ENCODE peak calls at places on chromosomes 3 and 15, in five cellular contexts. R is GM13976; I is CD8-positive, alpha-beta T cell; B is GM10248; W is gastrocnemius medialis. Z is an unnamed sample.

GRCh38 chr3:174441588-174442316 is 417.4 kb upstream of the NAALADL2 start:
- DNase-seq in R (no peak), I (no peak), B (no peak), W (no peak), Z (peak)

GRCh38 chr3:39086066-39086657 is 21.3 kb downstream of the GORASP1 start:
- DNase-seq in R (peak), I (no peak), B (no peak), W (no peak), Z (no peak)

GRCh38 chr3:112446343-112446742 is 52.9 kb downstream of the BTLA start:
- DNase-seq in R (no peak), I (no peak), B (no peak), W (no peak), Z (peak)

GRCh38 chr3:139894638-139894989 is 40.4 kb upstream of the CLSTN2 start:
- DNase-seq in R (no peak), I (no peak), B (no peak), W (no peak), Z (no peak)

GRCh38 chr15:28107111-28107893 is 8.2 kb upstream of the OCA2 start:
- DNase-seq in R (no peak), I (no peak), B (no peak), W (no peak), Z (peak)

GRCh38 chr3:47265725-47266480 is 16.7 kb downstream of the KIF9 start:
- DNase-seq in R (no peak), I (no peak), B (no peak), W (no peak), Z (no peak)

GRCh38 chr3:4949659-4950058 is 29.6 kb upstream of the BHLHE40 start:
- DNase-seq in R (no peak), I (no peak), B (no peak), W (no peak), Z (peak)

GRCh38 chr3:142904639-142905441 is 16.0 kb upstream of the PCOLCE2 start:
- DNase-seq in R (peak), I (no peak), B (peak), W (no peak), Z (peak)

GRCh38 chr15:92687183-92687582 is 31.6 kb upstream of the FAM174B start:
- DNase-seq in R (no peak), I (no peak), B (no peak), W (no peak), Z (no peak)

GRCh38 chr3:16801223-16801622 is 83.5 kb upstream of the PLCL2 start:
- DNase-seq in R (no peak), I (no peak), B (no peak), W (no peak), Z (peak)

GRCh38 chr3:171506743-171507319 is 46.6 kb upstream of the TNIK start:
- DNase-seq in R (no peak), I (no peak), B (no peak), W (no peak), Z (peak)

GRCh38 chr15:79475312-79475711 is 43.2 kb downstream of the MINAR1 start:
- DNase-seq in R (no peak), I (no peak), B (no peak), W (no peak), Z (peak)

GRCh38 chr15:33994005-33994615 is 25.8 kb downstream of the CHRM5 start:
- DNase-seq in R (no peak), I (no peak), B (no peak), W (no peak), Z (peak)

GRCh38 chr15:41607033-41607432 is 48.0 kb downstream of the TYRO3 start:
- DNase-seq in R (no peak), I (no peak), B (no peak), W (no peak), Z (peak)

GRCh38 chr15:45372032-45372995 is 6.0 kb downstream of the GATM start:
- DNase-seq in R (no peak), I (no peak), B (no peak), W (no peak), Z (no peak)

GRCh38 chr3:14761121-14761672 is 57.6 kb upstream of the FGD5 start:
- DNase-seq in R (no peak), I (no peak), B (peak), W (no peak), Z (no peak)

GRCh38 chr15:69836526-69837230 is 261.0 kb downstream of the TLE3 start:
- DNase-seq in R (no peak), I (no peak), B (no peak), W (no peak), Z (no peak)

GRCh38 chr3:33060609-33061337 is 36.2 kb downstream of the GLB1 start:
- DNase-seq in R (no peak), I (no peak), B (no peak), W (no peak), Z (no peak)

GRCh38 chr3:17811633-17812032 is 69.2 kb upstream of the TBC1D5 start:
- DNase-seq in R (no peak), I (no peak), B (no peak), W (no peak), Z (no peak)

GRCh38 chr15:81516461-81516860 is 142.4 kb upstream of the TMC3 start:
- DNase-seq in R (no peak), I (no peak), B (no peak), W (no peak), Z (peak)

GRCh38 chr3:197183582-197183981 is 114.8 kb downstream of the DLG1 start:
- DNase-seq in R (no peak), I (no peak), B (no peak), W (no peak), Z (no peak)

GRCh38 chr3:3772920-3773319 is 26.3 kb upstream of the LRRN1 start:
- DNase-seq in R (no peak), I (no peak), B (no peak), W (no peak), Z (no peak)

GRCh38 chr3:106355873-106356272 is 487.1 kb upstream of the CBLB start:
- DNase-seq in R (no peak), I (no peak), B (no peak), W (no peak), Z (no peak)

GRCh38 chr15:60970246-60971170 is 258.6 kb downstream of the RORA start:
- DNase-seq in R (no peak), I (no peak), B (no peak), W (no peak), Z (no peak)

GRCh38 chr3:134362221-134362620 is 12.0 kb downstream of the AMOTL2 start:
- DNase-seq in R (no peak), I (no peak), B (no peak), W (no peak), Z (no peak)

GRCh38 chr3:49173792-49174170 is 2.4 kb downstream of the KLHDC8B start:
- DNase-seq in R (no peak), I (no peak), B (no peak), W (no peak), Z (peak)

GRCh38 chr15:75143738-75144334 is 57.8 kb upstream of the C15orf39 start:
- DNase-seq in R (no peak), I (no peak), B (no peak), W (no peak), Z (no peak)

DNA sequence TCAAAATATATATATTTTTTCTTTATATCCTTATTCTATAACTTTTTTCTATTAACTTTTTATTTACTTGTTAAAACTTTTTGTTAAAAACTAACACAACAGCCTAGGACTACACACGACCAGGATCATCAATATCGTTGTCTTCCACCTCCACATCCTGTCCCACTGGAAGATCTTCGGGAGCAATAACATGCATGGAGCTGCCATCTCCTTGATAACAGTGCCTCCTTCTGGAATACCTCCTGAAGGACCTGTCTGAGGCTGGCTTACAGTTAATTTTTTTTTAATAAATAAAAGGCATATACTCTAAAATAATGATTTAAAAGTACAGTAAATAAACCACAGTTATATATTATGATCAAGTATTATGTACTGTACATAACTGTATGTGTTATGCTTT is 58.9 kb downstream of the SFMBT1 start:
- DNase-seq in R (no peak), I (no peak), B (no peak), W (no peak), Z (peak)
- TF ChIP-seq CTCF in R (no peak), I (no peak), B (peak), W (no peak), Z (peak)

DNA sequence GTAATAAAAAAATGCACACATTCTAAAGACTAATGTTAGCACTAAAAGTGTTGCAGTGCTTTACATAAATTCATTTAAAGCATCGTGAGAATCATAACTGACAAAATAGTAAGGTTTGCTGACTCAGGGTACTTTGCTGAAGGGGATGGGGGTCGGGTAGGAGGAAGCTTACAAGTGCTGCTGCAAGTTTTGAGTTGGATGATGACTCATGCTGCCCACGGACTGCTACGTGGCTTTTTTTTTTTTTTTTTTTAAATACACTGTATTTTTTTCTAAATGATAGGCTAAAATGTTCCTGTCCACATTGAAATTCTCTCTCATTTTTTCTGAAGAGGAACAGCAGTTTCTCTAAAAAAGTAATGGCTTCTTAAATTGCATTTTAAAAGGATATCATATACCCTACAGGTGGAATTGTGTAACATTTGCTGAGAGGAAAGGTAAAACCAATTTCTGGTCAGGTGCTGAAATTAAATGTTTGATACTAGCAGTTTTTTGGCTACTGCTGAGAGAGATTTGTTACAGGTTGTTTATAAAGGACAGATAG is 2.2 kb downstream of the MAPK6 start:
- DNase-seq in R (peak), I (no peak), B (peak), W (peak), Z (peak)
- TF ChIP-seq CTCF in R (no peak), I (no peak), B (no peak), W (no peak), Z (no peak)

DNA sequence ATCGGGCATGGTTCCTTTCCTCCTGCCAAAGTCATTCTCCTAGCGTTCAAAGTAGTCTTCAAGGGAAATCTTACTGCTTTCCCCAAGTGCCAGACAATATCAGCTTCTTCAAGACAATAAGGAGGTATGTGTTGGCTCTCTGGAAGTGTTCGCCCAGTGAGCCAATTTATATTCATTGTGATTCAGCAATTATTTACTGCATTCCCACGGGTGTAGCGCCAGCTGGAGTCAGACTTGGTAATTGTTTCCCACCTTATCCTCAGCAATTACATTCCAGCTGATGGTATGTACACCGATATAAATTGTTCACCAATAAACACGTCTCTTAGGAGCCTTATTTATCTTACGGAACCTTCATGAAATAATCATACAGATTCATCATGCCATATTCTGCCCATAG is 103.6 kb upstream of the CTNNB1 start:
- DNase-seq in R (no peak), I (no peak), B (no peak), W (no peak), Z (peak)
- TF ChIP-seq CTCF in R (no peak), I (no peak), B (no peak), W (no peak), Z (no peak)

DNA sequence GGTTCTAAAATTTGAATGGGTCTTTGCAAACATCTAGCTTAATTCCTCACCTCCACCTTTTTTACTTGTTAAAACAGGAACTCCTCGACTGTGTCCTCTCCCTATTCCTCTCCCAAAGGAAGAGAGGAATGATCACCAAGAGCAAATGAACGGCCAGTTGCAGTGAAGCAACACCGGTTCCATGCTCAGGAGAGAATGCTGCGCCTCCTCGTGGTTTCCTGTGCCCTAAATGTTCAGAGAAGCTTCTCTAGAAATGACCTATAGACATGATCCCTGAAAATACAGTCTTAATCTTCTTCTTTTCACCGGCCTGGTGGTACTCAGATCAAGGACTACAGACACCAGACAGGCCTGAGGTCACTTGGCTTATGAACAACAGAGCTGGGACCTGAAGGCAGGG is 65.1 kb upstream of the GUCA1C start:
- DNase-seq in R (no peak), I (no peak), B (no peak), W (no peak), Z (no peak)
- TF ChIP-seq CTCF in R (no peak), I (no peak), B (peak), W (no peak), Z (no peak)

DNA sequence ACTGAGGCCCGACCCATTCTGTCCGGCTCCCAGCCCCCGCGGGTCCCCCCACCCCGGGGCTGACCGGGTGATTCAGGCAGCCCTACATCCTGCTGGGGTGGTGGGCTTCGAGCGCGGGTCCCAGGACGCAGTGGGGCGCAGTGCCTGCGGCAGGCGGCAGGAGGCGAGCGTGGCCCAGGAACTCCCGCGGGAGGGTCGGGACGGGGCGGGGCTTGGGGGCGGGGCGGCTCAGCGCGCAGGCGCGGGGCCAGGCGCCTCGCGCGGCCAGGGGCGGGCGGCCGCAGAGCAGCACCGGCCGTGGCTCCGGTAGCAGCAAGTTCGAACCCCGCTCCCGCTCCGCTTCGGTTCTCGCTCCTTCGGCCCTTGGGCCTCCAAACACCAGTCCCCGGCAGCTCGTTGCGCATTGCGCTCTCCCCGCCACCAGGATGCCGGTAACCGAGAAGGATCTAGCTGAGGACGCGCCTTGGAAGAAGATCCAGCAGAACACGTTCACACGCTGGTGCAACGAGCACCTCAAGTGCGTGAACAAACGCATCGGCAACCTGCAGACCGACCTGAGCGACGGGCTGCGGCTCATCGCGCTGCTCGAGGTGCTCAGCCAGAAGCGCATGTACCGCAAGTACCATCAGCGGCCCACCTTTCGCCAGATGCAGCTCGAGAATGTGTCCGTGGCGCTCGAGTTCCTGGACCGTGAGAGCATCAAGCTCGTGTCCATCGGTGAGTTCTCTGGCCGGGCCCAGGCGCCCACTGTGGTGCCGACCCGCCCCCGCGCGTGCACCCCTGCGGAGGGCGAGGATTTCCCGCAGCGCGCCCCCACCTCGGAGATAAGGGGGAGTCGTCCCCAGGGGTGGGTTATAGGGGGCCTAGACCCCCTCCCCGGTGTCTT is at the start of gene FLNB:
- DNase-seq in R (peak), I (peak), B (peak), W (peak), Z (peak)
- TF ChIP-seq CTCF in R (peak), I (peak), B (peak), W (no peak), Z (peak)

GRCh38 chr3:50388021-50388719 is 28.8 kb upstream of the TMEM115 start:
- DNase-seq in R (peak), I (no peak), B (no peak), W (no peak), Z (no peak)
- TF ChIP-seq CTCF in R (no peak), I (no peak), B (peak), W (no peak), Z (peak)

GRCh38 chr3:65024148-65024547 is 336.3 kb upstream of the ADAMTS9 start:
- DNase-seq in R (no peak), I (no peak), B (no peak), W (no peak), Z (no peak)
- TF ChIP-seq CTCF in R (no peak), I (no peak), B (no peak), W (no peak), Z (no peak)

GRCh38 chr15:101014921-101015841 is 96.0 kb downstream of the LRRK1 start:
- DNase-seq in R (peak), I (peak), B (peak), W (peak), Z (peak)
- TF ChIP-seq CTCF in R (peak), I (peak), B (peak), W (peak), Z (peak)

Z was measured in fibroblast of pulmonary artery.